ENCODE peak calls at places on chromosomes 2 and 18, in ten cellular contexts. One of them, this sample, is unnamed.

GRCh38 chr2:9336209-9336533 is 87.2 kb downstream of the ITGB1BP1 start:
- DNase-seq in PC-3: no peak
- DNase-seq in lower lobe of right lung: no peak
- DNase-seq in foreskin keratinocyte: peak; percentile 5
- DNase-seq in mammary epithelial cell: no peak
- DNase-seq in dorsolateral prefrontal cortex: no peak
- DNase-seq in right atrium auricular region: no peak
- DNase-seq in astrocyte: peak; percentile 40
- DNase-seq in HCT116: no peak
- DNase-seq in cardiac muscle cell: no peak
- DNase-seq in this sample: no peak

GRCh38 chr18:58541137-58541788 is 87.6 kb downstream of the ALPK2 start:
- DNase-seq in cardiac muscle cell: no peak
- DNase-seq in HCT116: peak; percentile 74
- DNase-seq in mammary epithelial cell: no peak
- DNase-seq in astrocyte: no peak
- DNase-seq in lower lobe of right lung: no peak
- DNase-seq in right atrium auricular region: no peak
- DNase-seq in foreskin keratinocyte: peak; percentile 67
- DNase-seq in PC-3: peak; percentile 44
- DNase-seq in dorsolateral prefrontal cortex: no peak
- DNase-seq in this sample: no peak

GRCh38 chr2:119283873-119284331 is 60.3 kb downstream of the STEAP3 start:
- DNase-seq in cardiac muscle cell: no peak
- DNase-seq in HCT116: no peak
- DNase-seq in astrocyte: peak; percentile 89
- DNase-seq in PC-3: peak; percentile 91
- DNase-seq in lower lobe of right lung: peak; percentile 77
- DNase-seq in mammary epithelial cell: peak; percentile 95
- DNase-seq in foreskin keratinocyte: peak; percentile 71
- DNase-seq in right atrium auricular region: peak; percentile 85
- DNase-seq in dorsolateral prefrontal cortex: peak; percentile 79
- DNase-seq in this sample: no peak

GRCh38 chr18:57542126-57542525 is 44.4 kb downstream of the FECH start:
- DNase-seq in foreskin keratinocyte: peak; percentile 79
- DNase-seq in astrocyte: peak; percentile 48
- DNase-seq in lower lobe of right lung: no peak
- DNase-seq in mammary epithelial cell: peak; percentile 42
- DNase-seq in PC-3: peak; percentile 51
- DNase-seq in right atrium auricular region: no peak
- DNase-seq in cardiac muscle cell: no peak
- DNase-seq in dorsolateral prefrontal cortex: no peak
- DNase-seq in HCT116: no peak
- DNase-seq in this sample: peak; percentile 48

GRCh38 chr2:210477496-210477895 is 937 bp upstream of the LANCL1 start:
- DNase-seq in HCT116: peak; percentile 66
- DNase-seq in mammary epithelial cell: peak; percentile 70
- DNase-seq in astrocyte: peak; percentile 8
- DNase-seq in dorsolateral prefrontal cortex: peak; percentile 32
- DNase-seq in PC-3: peak; percentile 65
- DNase-seq in foreskin keratinocyte: peak; percentile 50
- DNase-seq in right atrium auricular region: no peak
- DNase-seq in cardiac muscle cell: peak; percentile 45
- DNase-seq in lower lobe of right lung: no peak
- DNase-seq in this sample: peak; percentile 23

GRCh38 chr2:10009811-10010781 is 33.3 kb upstream of the KLF11 start:
- DNase-seq in right atrium auricular region: peak; percentile 89
- DNase-seq in astrocyte: peak; percentile 66
- DNase-seq in mammary epithelial cell: no peak
- DNase-seq in foreskin keratinocyte: no peak
- DNase-seq in cardiac muscle cell: no peak
- DNase-seq in dorsolateral prefrontal cortex: no peak
- DNase-seq in lower lobe of right lung: peak; percentile 72
- DNase-seq in HCT116: no peak
- DNase-seq in PC-3: peak; percentile 9
- DNase-seq in this sample: peak; percentile 24

GRCh38 chr18:8261651-8262091 is 347.6 kb upstream of the RAB12 start:
- DNase-seq in dorsolateral prefrontal cortex: no peak
- DNase-seq in foreskin keratinocyte: no peak
- DNase-seq in astrocyte: no peak
- DNase-seq in right atrium auricular region: no peak
- DNase-seq in HCT116: no peak
- DNase-seq in mammary epithelial cell: no peak
- DNase-seq in lower lobe of right lung: no peak
- DNase-seq in PC-3: no peak
- DNase-seq in cardiac muscle cell: no peak
- DNase-seq in this sample: no peak

GRCh38 chr2:149002891-149003740 is 35.4 kb upstream of the LYPD6B start:
- DNase-seq in PC-3: no peak
- DNase-seq in lower lobe of right lung: no peak
- DNase-seq in cardiac muscle cell: no peak
- DNase-seq in mammary epithelial cell: no peak
- DNase-seq in dorsolateral prefrontal cortex: peak; percentile 79
- DNase-seq in HCT116: no peak
- DNase-seq in right atrium auricular region: no peak
- DNase-seq in astrocyte: no peak
- DNase-seq in foreskin keratinocyte: no peak
- DNase-seq in this sample: no peak

GRCh38 chr2:113705982-113706523 is 50.4 kb downstream of the SLC35F5 start:
- DNase-seq in right atrium auricular region: no peak
- DNase-seq in mammary epithelial cell: no peak
- DNase-seq in PC-3: no peak
- DNase-seq in astrocyte: no peak
- DNase-seq in foreskin keratinocyte: no peak
- DNase-seq in dorsolateral prefrontal cortex: no peak
- DNase-seq in lower lobe of right lung: no peak
- DNase-seq in HCT116: no peak
- DNase-seq in cardiac muscle cell: no peak
- DNase-seq in this sample: no peak

GRCh38 chr2:1613731-1614354 is 130.5 kb downstream of the PXDN start:
- DNase-seq in right atrium auricular region: no peak
- DNase-seq in dorsolateral prefrontal cortex: no peak
- DNase-seq in lower lobe of right lung: no peak
- DNase-seq in cardiac muscle cell: no peak
- DNase-seq in PC-3: peak; percentile 41
- DNase-seq in astrocyte: peak; percentile 72
- DNase-seq in HCT116: no peak
- DNase-seq in foreskin keratinocyte: peak; percentile 50
- DNase-seq in mammary epithelial cell: peak; percentile 49
- DNase-seq in this sample: no peak

GRCh38 chr2:173054466-173054865 is 21.2 kb upstream of the MAP3K20 start:
- DNase-seq in cardiac muscle cell: no peak
- DNase-seq in mammary epithelial cell: no peak
- DNase-seq in right atrium auricular region: no peak
- DNase-seq in PC-3: peak; percentile 15
- DNase-seq in astrocyte: peak; percentile 68
- DNase-seq in dorsolateral prefrontal cortex: no peak
- DNase-seq in lower lobe of right lung: no peak
- DNase-seq in HCT116: no peak
- DNase-seq in foreskin keratinocyte: peak; percentile 34
- DNase-seq in this sample: no peak

GRCh38 chr18:67652296-67652695 is 135.8 kb upstream of the DSEL start:
- DNase-seq in foreskin keratinocyte: no peak
- DNase-seq in HCT116: no peak
- DNase-seq in right atrium auricular region: no peak
- DNase-seq in cardiac muscle cell: no peak
- DNase-seq in PC-3: no peak
- DNase-seq in lower lobe of right lung: no peak
- DNase-seq in astrocyte: no peak
- DNase-seq in mammary epithelial cell: no peak
- DNase-seq in dorsolateral prefrontal cortex: no peak
- DNase-seq in this sample: no peak

GRCh38 chr2:3981446-3981845 is 278.1 kb downstream of the DCDC2C start:
- DNase-seq in lower lobe of right lung: no peak
- DNase-seq in right atrium auricular region: no peak
- DNase-seq in dorsolateral prefrontal cortex: no peak
- DNase-seq in astrocyte: no peak
- DNase-seq in PC-3: no peak
- DNase-seq in foreskin keratinocyte: no peak
- DNase-seq in cardiac muscle cell: no peak
- DNase-seq in mammary epithelial cell: no peak
- DNase-seq in HCT116: no peak
- DNase-seq in this sample: no peak
- TF ChIP-seq CTCF in lower lobe of right lung: no peak
- TF ChIP-seq CTCF in right atrium auricular region: no peak
- TF ChIP-seq CTCF in dorsolateral prefrontal cortex: no peak
- TF ChIP-seq CTCF in astrocyte: no peak
- TF ChIP-seq CTCF in PC-3: no peak
- TF ChIP-seq CTCF in foreskin keratinocyte: no peak
- TF ChIP-seq CTCF in cardiac muscle cell: no peak
- TF ChIP-seq CTCF in mammary epithelial cell: no peak
- TF ChIP-seq CTCF in HCT116: no peak
- TF ChIP-seq CTCF in this sample: no peak

GRCh38 chr2:232773815-232774214 is 2.5 kb downstream of the KCNJ13 start:
- DNase-seq in foreskin keratinocyte: no peak
- DNase-seq in right atrium auricular region: no peak
- DNase-seq in HCT116: no peak
- DNase-seq in dorsolateral prefrontal cortex: no peak
- DNase-seq in PC-3: no peak
- DNase-seq in cardiac muscle cell: no peak
- DNase-seq in mammary epithelial cell: no peak
- DNase-seq in lower lobe of right lung: no peak
- DNase-seq in astrocyte: no peak
- DNase-seq in this sample: no peak

GRCh38 chr2:232779935-232780334 is 3.6 kb upstream of the KCNJ13 start:
- DNase-seq in astrocyte: peak; percentile 8
- DNase-seq in mammary epithelial cell: no peak
- DNase-seq in PC-3: no peak
- DNase-seq in right atrium auricular region: no peak
- DNase-seq in HCT116: no peak
- DNase-seq in lower lobe of right lung: no peak
- DNase-seq in foreskin keratinocyte: no peak
- DNase-seq in dorsolateral prefrontal cortex: no peak
- DNase-seq in cardiac muscle cell: peak; percentile 37
- DNase-seq in this sample: no peak

GRCh38 chr2:232779465-232779864 is 3.1 kb upstream of the KCNJ13 start:
- DNase-seq in dorsolateral prefrontal cortex: no peak
- DNase-seq in foreskin keratinocyte: no peak
- DNase-seq in cardiac muscle cell: peak; percentile 5
- DNase-seq in astrocyte: no peak
- DNase-seq in lower lobe of right lung: no peak
- DNase-seq in PC-3: no peak
- DNase-seq in mammary epithelial cell: no peak
- DNase-seq in HCT116: no peak
- DNase-seq in right atrium auricular region: no peak
- DNase-seq in this sample: no peak

GRCh38 chr2:232776435-232776834 is at the start of gene KCNJ13:
- DNase-seq in astrocyte: peak; percentile 26
- DNase-seq in PC-3: peak; percentile 3
- DNase-seq in mammary epithelial cell: no peak
- DNase-seq in foreskin keratinocyte: no peak
- DNase-seq in HCT116: no peak
- DNase-seq in lower lobe of right lung: no peak
- DNase-seq in right atrium auricular region: no peak
- DNase-seq in dorsolateral prefrontal cortex: no peak
- DNase-seq in cardiac muscle cell: no peak
- DNase-seq in this sample: no peak

GRCh38 chr2:232777278-232777677 is 913 bp upstream of the KCNJ13 start:
- DNase-seq in foreskin keratinocyte: no peak
- DNase-seq in mammary epithelial cell: no peak
- DNase-seq in PC-3: no peak
- DNase-seq in HCT116: no peak
- DNase-seq in lower lobe of right lung: no peak
- DNase-seq in cardiac muscle cell: no peak
- DNase-seq in dorsolateral prefrontal cortex: no peak
- DNase-seq in astrocyte: no peak
- DNase-seq in right atrium auricular region: no peak
- DNase-seq in this sample: no peak
- H3K27ac ChIP-seq in foreskin keratinocyte: no peak overlapping the region
- H3K27ac ChIP-seq in mammary epithelial cell: no peak overlapping the region
- H3K27ac ChIP-seq in PC-3: no peak overlapping the region
- H3K27ac ChIP-seq in HCT116: no peak overlapping the region
- H3K27ac ChIP-seq in lower lobe of right lung: no peak overlapping the region
- H3K27ac ChIP-seq in cardiac muscle cell: no peak overlapping the region
- H3K27ac ChIP-seq in dorsolateral prefrontal cortex: no peak overlapping the region
- H3K27ac ChIP-seq in astrocyte: no peak overlapping the region
- H3K27ac ChIP-seq in right atrium auricular region: no peak overlapping the region
- H3K27ac ChIP-seq in this sample: no peak overlapping the region

DNA sequence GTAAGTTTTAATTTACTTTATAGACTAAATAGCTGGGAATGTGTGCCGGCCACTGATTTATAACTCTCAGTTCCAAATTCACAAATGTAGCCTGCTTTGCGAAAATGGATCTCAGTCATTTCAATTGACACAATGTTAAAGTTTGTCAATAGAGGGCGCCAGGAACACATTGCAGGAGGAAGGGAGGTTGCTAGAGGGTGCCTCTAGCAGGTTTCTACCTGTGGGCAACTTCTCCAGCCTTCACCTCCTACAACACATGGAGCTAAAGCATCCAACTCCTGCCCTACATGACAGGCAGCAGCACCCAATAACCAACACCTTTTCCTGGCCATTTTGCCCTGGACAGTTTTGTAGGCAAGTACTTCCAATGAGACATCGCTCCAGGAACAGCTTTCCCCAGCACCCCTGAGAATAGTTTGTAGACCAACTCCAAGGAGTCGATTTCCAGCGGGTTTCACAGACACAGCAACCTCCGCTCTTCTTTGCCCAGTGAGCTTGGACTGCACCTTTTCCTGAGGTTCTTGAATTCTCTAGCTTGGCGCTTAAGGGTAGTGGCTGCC is 784.8 kb upstream of the CDH2 start:
- DNase-seq in lower lobe of right lung: no peak
- DNase-seq in astrocyte: no peak
- DNase-seq in right atrium auricular region: no peak
- DNase-seq in foreskin keratinocyte: peak; percentile 47
- DNase-seq in mammary epithelial cell: peak; percentile 36
- DNase-seq in cardiac muscle cell: peak; percentile 71
- DNase-seq in dorsolateral prefrontal cortex: no peak
- DNase-seq in PC-3: peak; percentile 73
- DNase-seq in HCT116: peak; percentile 39
- DNase-seq in this sample: peak; percentile 1
- TF ChIP-seq CTCF in lower lobe of right lung: peak; percentile 54
- TF ChIP-seq CTCF in astrocyte: peak; percentile 35
- TF ChIP-seq CTCF in right atrium auricular region: peak; percentile 26
- TF ChIP-seq CTCF in foreskin keratinocyte: peak; percentile 83
- TF ChIP-seq CTCF in mammary epithelial cell: peak; percentile 81
- TF ChIP-seq CTCF in cardiac muscle cell: peak; percentile 49
- TF ChIP-seq CTCF in dorsolateral prefrontal cortex: peak; percentile 22
- TF ChIP-seq CTCF in PC-3: peak; percentile 76
- TF ChIP-seq CTCF in HCT116: peak; percentile 60
- TF ChIP-seq CTCF in this sample: peak; percentile 62

GRCh38 chr2:20302019-20302418 is 48.6 kb downstream of the PUM2 start:
- DNase-seq in HCT116: no peak
- DNase-seq in foreskin keratinocyte: no peak
- DNase-seq in lower lobe of right lung: no peak
- DNase-seq in dorsolateral prefrontal cortex: no peak
- DNase-seq in astrocyte: no peak
- DNase-seq in mammary epithelial cell: no peak
- DNase-seq in PC-3: peak; percentile 49
- DNase-seq in cardiac muscle cell: no peak
- DNase-seq in right atrium auricular region: no peak
- DNase-seq in this sample: no peak
- H3K27ac ChIP-seq in HCT116: no peak overlapping the region
- H3K27ac ChIP-seq in foreskin keratinocyte: no peak overlapping the region
- H3K27ac ChIP-seq in lower lobe of right lung: no peak overlapping the region
- H3K27ac ChIP-seq in dorsolateral prefrontal cortex: no peak overlapping the region
- H3K27ac ChIP-seq in astrocyte: no peak overlapping the region
- H3K27ac ChIP-seq in mammary epithelial cell: no peak overlapping the region
- H3K27ac ChIP-seq in PC-3: no peak overlapping the region
- H3K27ac ChIP-seq in cardiac muscle cell: no peak overlapping the region
- H3K27ac ChIP-seq in right atrium auricular region: no peak overlapping the region
- H3K27ac ChIP-seq in this sample: no peak overlapping the region